ENCODE peak calls at places on chromosomes 7 and 10, in seven cellular contexts. One of them, this sample, is unnamed. For H3K27me3, the result is how much of the 10 kb centered on the place peaks cover.

GRCh38 chr10:128964100-128964403 is 503.0 kb upstream of the MGMT start:
- DNase-seq in pancreas: no peak
- DNase-seq in CD4-positive, CD25-positive, alpha-beta regulatory T cell: no peak
- DNase-seq in aorta: no peak
- DNase-seq in brain microvascular endothelial cell: no peak
- DNase-seq in transverse colon: no peak
- DNase-seq in GM23248: no peak
- DNase-seq in this sample: no peak

GRCh38 chr7:46908770-46909169 is 673.1 kb downstream of the TNS3 start:
- DNase-seq in pancreas: no peak
- DNase-seq in CD4-positive, CD25-positive, alpha-beta regulatory T cell: no peak
- DNase-seq in aorta: no peak
- DNase-seq in brain microvascular endothelial cell: peak
- DNase-seq in transverse colon: no peak
- DNase-seq in GM23248: peak
- DNase-seq in this sample: no peak

GRCh38 chr10:66277481-66277880 is 648.4 kb upstream of the LRRTM3 start:
- DNase-seq in pancreas: no peak
- DNase-seq in CD4-positive, CD25-positive, alpha-beta regulatory T cell: no peak
- DNase-seq in aorta: no peak
- DNase-seq in brain microvascular endothelial cell: no peak
- DNase-seq in transverse colon: no peak
- DNase-seq in GM23248: no peak
- DNase-seq in this sample: no peak

GRCh38 chr10:14062528-14063260 is 268.0 kb downstream of the FRMD4A start:
- DNase-seq in pancreas: no peak
- DNase-seq in CD4-positive, CD25-positive, alpha-beta regulatory T cell: no peak
- DNase-seq in aorta: no peak
- DNase-seq in brain microvascular endothelial cell: no peak
- DNase-seq in transverse colon: no peak
- DNase-seq in GM23248: peak
- DNase-seq in this sample: no peak

GRCh38 chr7:130893441-130893894 is 159.5 kb upstream of the KLF14 start:
- DNase-seq in pancreas: no peak
- DNase-seq in CD4-positive, CD25-positive, alpha-beta regulatory T cell: peak
- DNase-seq in aorta: no peak
- DNase-seq in brain microvascular endothelial cell: no peak
- DNase-seq in transverse colon: no peak
- DNase-seq in GM23248: peak
- DNase-seq in this sample: no peak

GRCh38 chr10:86964061-86964846 is 4.0 kb upstream of the ADIRF start:
- DNase-seq in pancreas: no peak
- DNase-seq in CD4-positive, CD25-positive, alpha-beta regulatory T cell: no peak
- DNase-seq in aorta: peak
- DNase-seq in brain microvascular endothelial cell: no peak
- DNase-seq in transverse colon: no peak
- DNase-seq in GM23248: no peak
- DNase-seq in this sample: no peak

GRCh38 chr10:100827819-100828743 is 82.7 kb downstream of the PAX2 start:
- DNase-seq in pancreas: peak
- DNase-seq in CD4-positive, CD25-positive, alpha-beta regulatory T cell: peak
- DNase-seq in aorta: no peak
- DNase-seq in brain microvascular endothelial cell: no peak
- DNase-seq in transverse colon: peak
- DNase-seq in GM23248: peak
- DNase-seq in this sample: no peak

GRCh38 chr7:55509322-55509721 is 63.0 kb downstream of the VOPP1 start:
- DNase-seq in pancreas: no peak
- DNase-seq in CD4-positive, CD25-positive, alpha-beta regulatory T cell: no peak
- DNase-seq in aorta: no peak
- DNase-seq in brain microvascular endothelial cell: peak
- DNase-seq in transverse colon: no peak
- DNase-seq in GM23248: peak
- DNase-seq in this sample: no peak

GRCh38 chr10:133231244-133231945 is 1.4 kb downstream of the UTF1 start:
- DNase-seq in pancreas: no peak
- DNase-seq in CD4-positive, CD25-positive, alpha-beta regulatory T cell: no peak
- DNase-seq in aorta: no peak
- DNase-seq in brain microvascular endothelial cell: no peak
- DNase-seq in transverse colon: no peak
- DNase-seq in GM23248: no peak
- DNase-seq in this sample: no peak
- H3K27me3 ChIP-seq in pancreas: under half
- H3K27me3 ChIP-seq in CD4-positive, CD25-positive, alpha-beta regulatory T cell: under half
- H3K27me3 ChIP-seq in aorta: under half
- H3K27me3 ChIP-seq in brain microvascular endothelial cell: half or more
- H3K27me3 ChIP-seq in transverse colon: half or more
- H3K27me3 ChIP-seq in GM23248: half or more
- H3K27me3 ChIP-seq in this sample: under half

DNA sequence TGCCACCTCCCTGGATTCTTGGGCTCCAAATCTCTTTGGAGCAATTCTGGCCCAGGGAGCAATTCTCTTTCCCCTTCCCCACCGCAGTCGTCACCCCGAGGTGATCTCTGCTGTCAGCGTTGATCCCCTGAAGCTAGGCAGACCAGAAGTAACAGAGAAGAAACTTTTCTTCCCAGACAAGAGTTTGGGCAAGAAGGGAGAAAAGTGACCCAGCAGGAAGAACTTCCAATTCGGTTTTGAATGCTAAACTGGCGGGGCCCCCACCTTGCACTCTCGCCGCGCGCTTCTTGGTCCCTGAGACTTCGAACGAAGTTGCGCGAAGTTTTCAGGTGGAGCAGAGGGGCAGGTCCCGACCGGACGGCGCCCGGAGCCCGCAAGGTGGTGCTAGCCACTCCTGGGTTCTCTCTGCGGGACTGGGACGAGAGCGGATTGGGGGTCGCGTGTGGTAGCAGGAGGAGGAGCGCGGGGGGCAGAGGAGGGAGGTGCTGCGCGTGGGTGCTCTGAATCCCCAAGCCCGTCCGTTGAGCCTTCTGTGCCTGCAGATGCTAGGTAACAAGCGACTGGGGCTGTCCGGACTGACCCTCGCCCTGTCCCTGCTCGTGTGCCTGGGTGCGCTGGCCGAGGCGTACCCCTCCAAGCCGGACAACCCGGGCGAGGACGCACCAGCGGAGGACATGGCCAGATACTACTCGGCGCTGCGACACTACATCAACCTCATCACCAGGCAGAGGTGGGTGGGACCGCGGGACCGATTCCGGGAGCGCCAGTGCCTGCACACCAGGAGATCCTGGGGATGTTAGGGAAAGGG is 913 bp downstream of the NPY start:
- DNase-seq in pancreas: no peak
- DNase-seq in CD4-positive, CD25-positive, alpha-beta regulatory T cell: no peak
- DNase-seq in aorta: no peak
- DNase-seq in brain microvascular endothelial cell: no peak
- DNase-seq in transverse colon: no peak
- DNase-seq in GM23248: no peak
- DNase-seq in this sample: no peak
- H3K4me3 ChIP-seq in pancreas: peak
- H3K4me3 ChIP-seq in CD4-positive, CD25-positive, alpha-beta regulatory T cell: no peak
- H3K4me3 ChIP-seq in aorta: no peak
- H3K4me3 ChIP-seq in brain microvascular endothelial cell: no peak
- H3K4me3 ChIP-seq in transverse colon: no peak
- H3K4me3 ChIP-seq in GM23248: no peak
- H3K4me3 ChIP-seq in this sample: peak

GRCh38 chr10:132040046-132040445 is 25.7 kb upstream of the JAKMIP3 start:
- DNase-seq in pancreas: no peak
- DNase-seq in CD4-positive, CD25-positive, alpha-beta regulatory T cell: no peak
- DNase-seq in aorta: peak
- DNase-seq in brain microvascular endothelial cell: no peak
- DNase-seq in transverse colon: no peak
- DNase-seq in GM23248: no peak
- DNase-seq in this sample: no peak
- H3K27me3 ChIP-seq in pancreas: under half
- H3K27me3 ChIP-seq in CD4-positive, CD25-positive, alpha-beta regulatory T cell: under half
- H3K27me3 ChIP-seq in aorta: under half
- H3K27me3 ChIP-seq in brain microvascular endothelial cell: under half
- H3K27me3 ChIP-seq in transverse colon: half or more
- H3K27me3 ChIP-seq in GM23248: under half
- H3K27me3 ChIP-seq in this sample: under half

GRCh38 chr10:23694921-23695824 is 256.3 kb downstream of the OTUD1 start:
- DNase-seq in pancreas: no peak
- DNase-seq in CD4-positive, CD25-positive, alpha-beta regulatory T cell: no peak
- DNase-seq in aorta: no peak
- DNase-seq in brain microvascular endothelial cell: no peak
- DNase-seq in transverse colon: no peak
- DNase-seq in GM23248: no peak
- DNase-seq in this sample: no peak
- H3K4me3 ChIP-seq in pancreas: peak
- H3K4me3 ChIP-seq in CD4-positive, CD25-positive, alpha-beta regulatory T cell: no peak
- H3K4me3 ChIP-seq in aorta: no peak
- H3K4me3 ChIP-seq in brain microvascular endothelial cell: no peak
- H3K4me3 ChIP-seq in transverse colon: no peak
- H3K4me3 ChIP-seq in GM23248: no peak
- H3K4me3 ChIP-seq in this sample: peak

DNA sequence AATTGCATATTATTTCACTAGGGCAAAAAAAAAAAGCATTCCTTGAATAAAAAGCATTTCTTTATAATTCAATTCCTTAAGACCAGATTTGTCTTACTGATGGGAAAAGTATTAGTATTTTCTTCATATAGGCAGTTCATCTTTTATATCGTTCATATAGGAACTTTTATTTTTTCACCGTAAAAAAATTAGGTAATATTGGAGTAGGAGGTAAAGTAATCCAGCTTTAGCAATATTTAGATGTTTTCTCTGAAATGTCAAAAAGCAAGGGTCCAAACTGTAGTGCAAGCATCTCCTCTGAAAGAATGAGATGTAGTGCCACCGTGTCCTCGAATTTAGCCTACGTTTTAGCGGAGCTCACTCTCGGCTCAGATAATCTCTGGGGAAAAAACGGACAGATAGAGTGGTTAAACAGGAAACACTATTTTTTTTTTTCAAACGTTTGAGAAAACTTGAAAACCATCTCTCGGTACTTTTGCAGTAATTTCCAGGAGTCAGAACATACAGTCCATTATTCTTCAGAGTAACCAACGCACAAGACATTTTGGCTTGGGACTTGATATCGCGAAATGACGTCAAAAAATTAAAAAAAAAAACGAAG is 5.4 kb upstream of the SPAG6 start:
- DNase-seq in pancreas: no peak
- DNase-seq in CD4-positive, CD25-positive, alpha-beta regulatory T cell: no peak
- DNase-seq in aorta: no peak
- DNase-seq in brain microvascular endothelial cell: no peak
- DNase-seq in transverse colon: no peak
- DNase-seq in GM23248: no peak
- DNase-seq in this sample: no peak
- H3K27me3 ChIP-seq in pancreas: under half
- H3K27me3 ChIP-seq in CD4-positive, CD25-positive, alpha-beta regulatory T cell: half or more
- H3K27me3 ChIP-seq in aorta: under half
- H3K27me3 ChIP-seq in brain microvascular endothelial cell: half or more
- H3K27me3 ChIP-seq in transverse colon: half or more
- H3K27me3 ChIP-seq in GM23248: half or more
- H3K27me3 ChIP-seq in this sample: under half

GRCh38 chr10:74598891-74599566 is 227.4 kb upstream of the KAT6B start:
- DNase-seq in pancreas: no peak
- DNase-seq in CD4-positive, CD25-positive, alpha-beta regulatory T cell: no peak
- DNase-seq in aorta: no peak
- DNase-seq in brain microvascular endothelial cell: no peak
- DNase-seq in transverse colon: no peak
- DNase-seq in GM23248: peak
- DNase-seq in this sample: no peak
- H3K4me3 ChIP-seq in pancreas: no peak
- H3K4me3 ChIP-seq in CD4-positive, CD25-positive, alpha-beta regulatory T cell: no peak
- H3K4me3 ChIP-seq in aorta: peak
- H3K4me3 ChIP-seq in brain microvascular endothelial cell: no peak
- H3K4me3 ChIP-seq in transverse colon: no peak
- H3K4me3 ChIP-seq in GM23248: peak
- H3K4me3 ChIP-seq in this sample: no peak